ENCODE peak calls at places on chromosomes 7 and 10, in ten cellular contexts. P, M, D, U, F, B, L, T, R and N are unnamed samples.

GRCh38 chr7:29510028-29510427 is 53.6 kb upstream of the PRR15 start:
- DNase-seq in F (no peak), R (no peak), P (no peak), T (no peak), U (no peak), D (no peak), B (no peak), M (no peak), L (no peak), N (no peak)

GRCh38 chr10:132696204-132696603 is 89.7 kb downstream of the NKX6-2 start:
- DNase-seq in R (no peak), L (no peak), U (no peak), T (no peak), B (no peak), M (no peak), P (no peak), F (no peak), D (no peak), N (no peak)

GRCh38 chr7:149787428-149788299 is 14.3 kb upstream of the ZNF467 start:
- DNase-seq in R (no peak), T (no peak), F (no peak), D (no peak), U (peak), P (no peak), L (no peak), B (peak), M (peak), N (no peak)

GRCh38 chr10:132223156-132223590 is 36.4 kb downstream of the DPYSL4 start:
- DNase-seq in F (no peak), B (peak), T (peak), M (peak), L (peak), D (peak), R (peak), U (peak), P (no peak), N (peak)

GRCh38 chr7:148624735-148625134 is 34.2 kb downstream of the C7orf33 start:
- DNase-seq in B (no peak), F (no peak), R (no peak), D (no peak), P (no peak), T (no peak), M (no peak), U (no peak), L (no peak), N (no peak)

GRCh38 chr10:12897278-12897677 is 104.2 kb downstream of the CCDC3 start:
- DNase-seq in T (no peak), R (no peak), B (no peak), D (no peak), U (no peak), M (no peak), P (no peak), F (no peak), L (no peak), N (no peak)

GRCh38 chr7:88401009-88401623 is 94.4 kb upstream of the STEAP4 start:
- DNase-seq in L (no peak), R (no peak), M (no peak), F (no peak), B (peak), T (no peak), P (no peak), D (no peak), U (no peak), N (no peak)

GRCh38 chr7:117470777-117471176 is 9.0 kb upstream of the CFTR start:
- DNase-seq in U (peak), F (no peak), T (no peak), P (no peak), M (peak), L (no peak), B (no peak), R (peak), D (peak), N (no peak)

GRCh38 chr10:80133221-80133620 is 691 bp downstream of the PLAC9 start:
- DNase-seq in B (no peak), D (no peak), M (no peak), R (no peak), U (peak), L (peak), F (no peak), P (no peak), T (peak), N (no peak)

GRCh38 chr10:92074126-92074887 is 150.7 kb downstream of the BTAF1 start:
- DNase-seq in D (no peak), M (no peak), F (no peak), P (no peak), B (peak), L (no peak), R (no peak), U (no peak), T (no peak), N (no peak)

GRCh38 chr7:3705258-3705657 is 404.2 kb downstream of the SDK1 start:
- DNase-seq in D (no peak), B (no peak), L (no peak), P (no peak), M (no peak), F (no peak), R (no peak), T (no peak), U (no peak), N (no peak)

GRCh38 chr10:69801094-69801433 is 642 bp upstream of the COL13A1 start:
- DNase-seq in T (peak), F (no peak), L (no peak), R (peak), B (peak), P (no peak), D (no peak), M (no peak), U (peak), N (peak)

GRCh38 chr7:77538908-77539212 is 1.8 kb downstream of the PTPN12 start:
- DNase-seq in U (no peak), F (no peak), M (no peak), R (no peak), D (no peak), T (no peak), B (no peak), L (no peak), P (no peak), N (no peak)

GRCh38 chr10:96321822-96322221 is 17.6 kb downstream of the DNTT start:
- DNase-seq in B (no peak), L (no peak), T (no peak), M (no peak), R (no peak), P (no peak), D (no peak), U (no peak), F (no peak), N (no peak)
- TF ChIP-seq CTCF in B (peak), L (no peak), T (no peak), M (no peak), R (no peak), P (no peak), D (no peak), U (no peak), F (no peak), N (no peak)

DNA sequence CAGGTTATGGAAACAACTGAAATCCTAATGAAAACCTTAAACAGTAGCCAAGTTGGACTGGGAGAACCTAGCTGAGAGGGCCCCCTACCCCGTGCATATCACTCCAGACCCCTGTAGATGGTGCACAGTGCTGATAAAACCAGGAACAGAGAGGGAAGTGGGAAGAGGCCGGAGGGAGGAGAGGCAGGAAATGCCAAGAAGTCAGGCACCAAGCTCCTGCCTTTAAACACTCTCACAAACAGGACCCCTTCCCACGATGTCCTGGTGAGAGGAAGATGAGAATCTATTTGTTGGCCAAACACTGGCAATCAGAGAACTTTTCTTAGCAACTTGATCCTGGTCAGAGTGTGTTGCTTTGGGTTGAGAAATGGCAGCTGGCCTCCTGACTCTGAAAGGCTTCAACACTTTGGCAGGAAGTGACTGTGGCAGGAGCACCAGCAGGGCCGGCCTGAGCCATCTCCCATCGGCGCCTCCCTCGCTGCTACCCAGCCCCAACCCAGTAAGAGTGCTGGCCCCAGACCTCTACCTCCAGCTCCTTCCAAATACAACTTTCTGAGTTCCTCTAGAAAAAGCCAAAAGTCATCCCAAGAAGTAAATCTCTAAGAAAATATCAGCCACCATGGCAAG is 39.5 kb downstream of the GSDME start:
- DNase-seq in B (no peak), T (no peak), U (no peak), P (peak), F (no peak), L (no peak), M (peak), R (no peak), D (no peak), N (no peak)
- TF ChIP-seq POLR2A in B (no peak), T (no peak), U (no peak), P (no peak), F (no peak), L (no peak), M (no peak), R (no peak), D (no peak), N (no peak)

GRCh38 chr10:94074462-94074861 is 80.7 kb downstream of the PLCE1 start:
- DNase-seq in U (no peak), M (no peak), F (no peak), R (no peak), P (no peak), L (no peak), B (no peak), D (no peak), T (no peak), N (no peak)

GRCh38 chr10:94080108-94080507 is 86.4 kb downstream of the PLCE1 start:
- DNase-seq in R (no peak), T (no peak), P (no peak), B (no peak), F (no peak), U (no peak), L (no peak), D (no peak), M (no peak), N (no peak)

GRCh38 chr10:94077042-94077441 is 83.3 kb downstream of the PLCE1 start:
- DNase-seq in P (no peak), B (no peak), D (no peak), M (no peak), U (no peak), F (no peak), L (no peak), R (no peak), T (no peak), N (no peak)

GRCh38 chr10:94075521-94075920 is 81.8 kb downstream of the PLCE1 start:
- DNase-seq in U (no peak), P (no peak), T (no peak), M (no peak), R (no peak), L (no peak), D (no peak), F (no peak), B (no peak), N (no peak)

GRCh38 chr10:94076325-94076841 is 82.7 kb downstream of the PLCE1 start:
- DNase-seq in L (no peak), F (no peak), U (no peak), B (no peak), R (no peak), M (no peak), P (no peak), T (no peak), D (no peak), N (no peak)
- TF ChIP-seq CTCF in L (peak), F (peak), U (peak), B (no peak), R (peak), M (peak), P (peak), T (peak), D (no peak), N (peak)

GRCh38 chr10:71734797-71735196 is 15.2 kb upstream of the C10orf105 start:
- DNase-seq in F (no peak), T (no peak), R (no peak), U (no peak), B (no peak), M (no peak), D (no peak), L (no peak), P (no peak), N (no peak)

GRCh38 chr10:71736570-71737355 is 17.2 kb upstream of the C10orf105 start:
- DNase-seq in T (no peak), F (no peak), U (no peak), D (peak), P (no peak), M (no peak), R (no peak), L (no peak), B (no peak), N (no peak)

GRCh38 chr10:71737356-71738172 is 18.0 kb upstream of the C10orf105 start:
- DNase-seq in D (no peak), M (no peak), U (no peak), T (no peak), P (no peak), L (no peak), B (no peak), F (no peak), R (no peak), N (no peak)

GRCh38 chr10:71739368-71739900 is 19.9 kb upstream of the C10orf105 start:
- DNase-seq in D (no peak), T (no peak), U (no peak), R (no peak), P (no peak), F (no peak), L (no peak), B (no peak), M (no peak), N (no peak)

GRCh38 chr10:71735709-71736569 is 16.4 kb upstream of the C10orf105 start:
- DNase-seq in L (no peak), U (no peak), B (no peak), P (no peak), D (no peak), M (no peak), T (no peak), R (no peak), F (no peak), N (no peak)
- TF ChIP-seq POLR2A in L (no peak), U (no peak), B (no peak), P (no peak), D (no peak), M (no peak), T (no peak), R (no peak), F (no peak), N (no peak)

DNA sequence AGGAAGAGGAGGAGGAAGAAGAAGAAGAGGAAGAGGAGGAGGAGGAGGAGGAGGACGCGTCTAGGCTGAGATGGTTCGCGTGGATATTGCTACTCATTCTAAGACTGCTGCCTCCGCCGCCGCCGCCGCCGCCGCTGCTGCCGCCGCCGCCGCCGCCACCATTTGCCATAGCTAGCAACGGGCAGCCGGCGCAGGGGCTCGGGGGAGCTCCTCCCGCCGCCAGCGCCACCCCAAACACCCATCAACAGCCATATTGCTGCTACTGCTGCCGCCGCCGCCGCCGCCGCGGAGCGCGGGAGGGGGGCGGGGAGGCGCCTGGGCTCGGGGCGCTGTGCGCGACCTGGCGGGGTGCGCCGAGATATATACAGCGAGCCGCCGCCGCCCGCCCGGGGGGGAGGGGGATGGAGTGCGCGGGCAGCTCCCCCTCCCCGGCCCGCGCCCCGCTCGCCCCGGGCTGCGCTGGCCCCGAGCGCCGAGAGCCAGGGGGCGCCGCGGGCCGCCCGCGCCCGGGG is at the start of gene KCNMA1:
- DNase-seq in R (peak), M (peak), T (peak), U (no peak), B (no peak), D (no peak), P (no peak), L (no peak), F (no peak), N (no peak)
- TF ChIP-seq CTCF in R (no peak), M (no peak), T (peak), U (no peak), B (no peak), D (no peak), P (no peak), L (no peak), F (no peak), N (no peak)